ENCODE peak calls at places on chromosomes 13 and 19, in eight cellular contexts. E, T, R, Y, D, G, Q and F are unnamed samples.

GRCh38 chr19:34276614-34277013 is 22.3 kb downstream of the GARRE1 start:
- DNase-seq in Q (no peak), Y (no peak), E (no peak), D (no peak), G (no peak), T (no peak), R (no peak), F (no peak)

GRCh38 chr19:42140125-42140754 is 8.0 kb upstream of the POU2F2 start:
- DNase-seq in E (no peak), T (no peak), R (no peak), Y (peak), G (peak), Q (peak), D (no peak), F (no peak)

GRCh38 chr19:7899751-7900352 is 3.8 kb upstream of the MAP2K7 start:
- DNase-seq in R (no peak), G (no peak), T (no peak), E (no peak), Y (no peak), Q (no peak), D (no peak), F (peak)

GRCh38 chr13:33637978-33638743 is 179.8 kb upstream of the RFC3 start:
- DNase-seq in Q (peak), Y (no peak), G (no peak), R (no peak), T (no peak), E (no peak), D (peak), F (no peak)

GRCh38 chr19:42386974-42387707 is 3.0 kb downstream of the CNFN start:
- DNase-seq in G (peak), E (no peak), D (peak), Q (peak), Y (peak), T (peak), R (no peak), F (no peak)

GRCh38 chr13:50587122-50587521 is 256.4 kb downstream of the DLEU7 start:
- DNase-seq in D (no peak), R (no peak), G (no peak), Y (no peak), E (no peak), Q (no peak), T (no peak), F (no peak)

GRCh38 chr13:111005364-111005763 is 90.5 kb upstream of the ANKRD10 start:
- DNase-seq in G (no peak), D (no peak), Q (peak), R (no peak), T (no peak), E (no peak), Y (no peak), F (no peak)

GRCh38 chr13:50509167-50509566 is 334.3 kb downstream of the DLEU7 start:
- DNase-seq in Y (no peak), R (no peak), E (no peak), Q (no peak), D (no peak), T (no peak), G (no peak), F (no peak)

GRCh38 chr13:90232291-90232690 is 1115.2 kb upstream of the MIR17HG start:
- DNase-seq in E (no peak), Y (no peak), Q (no peak), D (no peak), G (no peak), R (no peak), T (no peak), F (no peak)

GRCh38 chr13:53069800-53070199 is 41.2 kb downstream of the OLFM4 start:
- DNase-seq in R (no peak), D (no peak), E (no peak), Q (no peak), G (no peak), Y (no peak), T (no peak), F (no peak)

GRCh38 chr19:7852851-7853759 is 21.1 kb downstream of the PRR36 start:
- DNase-seq in Y (peak), Q (peak), D (no peak), R (no peak), G (peak), T (peak), E (no peak), F (peak)

GRCh38 chr13:99970761-99971575 is 599 bp downstream of the ZIC5 start:
- DNase-seq in E (no peak), D (no peak), T (no peak), G (no peak), Y (no peak), R (no peak), Q (no peak), F (no peak)

GRCh38 chr19:31908486-31909255 is 436.7 kb upstream of the ZNF507 start:
- DNase-seq in Y (no peak), D (no peak), R (no peak), T (no peak), Q (no peak), E (no peak), G (no peak), F (no peak)

GRCh38 chr19:1534972-1535371 is 11.1 kb downstream of the PLK5 start:
- DNase-seq in Y (no peak), D (no peak), T (no peak), G (no peak), E (no peak), R (no peak), Q (no peak), F (no peak)

GRCh38 chr19:33490041-33490451 is 31.5 kb downstream of the PEPD start:
- DNase-seq in E (no peak), G (no peak), R (no peak), Y (peak), D (no peak), T (no peak), Q (no peak), F (peak)

GRCh38 chr19:17185590-17185989 is 29.6 kb upstream of the USE1 start:
- DNase-seq in Q (no peak), Y (no peak), E (no peak), G (no peak), D (no peak), T (no peak), R (no peak), F (no peak)

GRCh38 chr19:15390814-15391213 is 11.2 kb upstream of the AKAP8 start:
- DNase-seq in Y (no peak), T (peak), D (no peak), E (no peak), R (no peak), Q (no peak), G (no peak), F (no peak)

GRCh38 chr19:33868821-33869412 is 72.2 kb downstream of the KCTD15 start:
- DNase-seq in D (no peak), Q (peak), Y (no peak), E (no peak), T (no peak), R (no peak), G (no peak), F (no peak)

GRCh38 chr13:66657165-66657895 is 572.8 kb downstream of the PCDH9 start:
- DNase-seq in T (no peak), D (peak), G (no peak), Q (peak), Y (peak), R (no peak), E (peak), F (no peak)

GRCh38 chr13:33259296-33259695 is 26.3 kb downstream of the STARD13 start:
- DNase-seq in E (no peak), D (no peak), G (no peak), Q (no peak), R (no peak), Y (no peak), T (no peak), F (no peak)

GRCh38 chr13:21402586-21403307 is 56.4 kb downstream of the ZDHHC20 start:
- DNase-seq in Q (peak), Y (no peak), T (no peak), G (no peak), E (no peak), R (no peak), D (peak), F (no peak)

GRCh38 chr19:12521996-12522395 is 29.3 kb downstream of the ZNF564 start:
- DNase-seq in E (no peak), T (no peak), R (no peak), G (no peak), Q (no peak), D (no peak), Y (no peak), F (no peak)

GRCh38 chr13:95463516-95463915 is 89.0 kb upstream of the CLDN10 start:
- DNase-seq in T (no peak), D (no peak), Q (peak), E (no peak), R (no peak), Y (no peak), G (no peak), F (no peak)

GRCh38 chr13:24899601-24900000 is 135.6 kb downstream of the RNF17 start:
- DNase-seq in G (no peak), D (no peak), E (no peak), Y (no peak), Q (no peak), R (no peak), T (no peak), F (no peak)

GRCh38 chr13:84430441-84430840 is 548.2 kb upstream of the SLITRK1 start:
- DNase-seq in T (no peak), D (no peak), G (no peak), R (no peak), E (no peak), Y (no peak), Q (peak), F (no peak)

GRCh38 chr19:5154129-5154798 is 185.4 kb downstream of the KDM4B start:
- DNase-seq in G (peak), T (peak), R (no peak), Y (no peak), E (no peak), D (no peak), Q (peak), F (peak)

GRCh38 chr13:51801631-51802099 is 2.3 kb downstream of the DHRS12 start:
- DNase-seq in R (peak), G (no peak), Q (no peak), E (no peak), T (no peak), Y (peak), D (no peak), F (no peak)

GRCh38 chr19:55392820-55393219 is 7.1 kb downstream of the RPL28 start:
- DNase-seq in Q (no peak), Y (no peak), E (no peak), D (no peak), G (no peak), R (no peak), T (no peak), F (no peak)

GRCh38 chr13:106468207-106468606 is 67.3 kb downstream of the EFNB2 start:
- DNase-seq in G (no peak), T (no peak), Y (no peak), Q (no peak), E (no peak), D (no peak), R (no peak), F (no peak)

GRCh38 chr13:36090592-36090991 is 40.6 kb downstream of the DCLK1 start:
- DNase-seq in T (no peak), G (no peak), Q (no peak), D (no peak), R (no peak), Y (no peak), E (no peak), F (no peak)

GRCh38 chr13:113980489-113981064 is 6.7 kb upstream of the C13orf46 start:
- DNase-seq in E (no peak), Y (peak), Q (no peak), R (no peak), D (no peak), T (no peak), G (no peak), F (peak)

GRCh38 chr19:21472507-21472906 is 32.9 kb upstream of the ZNF429 start:
- DNase-seq in Q (no peak), T (no peak), D (no peak), R (no peak), G (no peak), E (no peak), Y (no peak), F (no peak)

GRCh38 chr13:34779171-34779570 is 162.9 kb upstream of the NBEA start:
- DNase-seq in G (no peak), E (no peak), Q (peak), Y (no peak), D (no peak), T (no peak), R (no peak), F (no peak)

GRCh38 chr19:845707-846481 is 5.1 kb downstream of the PRTN3 start:
- DNase-seq in E (no peak), Q (no peak), G (no peak), D (no peak), T (no peak), R (no peak), Y (no peak), F (no peak)

GRCh38 chr19:53057904-53058579 is 13.5 kb downstream of the ERVV-2 start:
- DNase-seq in R (no peak), Y (peak), D (no peak), Q (no peak), E (no peak), G (peak), T (no peak), F (no peak)

GRCh38 chr13:26759907-26760834 is at the start of gene GPR12:
- DNase-seq in T (no peak), Y (no peak), Q (peak), E (no peak), R (no peak), D (no peak), G (peak), F (no peak)
- TF ChIP-seq CTCF in T (no peak), Y (no peak), Q (no peak), E (no peak), R (no peak), D (no peak), G (peak), F (no peak)

DNA sequence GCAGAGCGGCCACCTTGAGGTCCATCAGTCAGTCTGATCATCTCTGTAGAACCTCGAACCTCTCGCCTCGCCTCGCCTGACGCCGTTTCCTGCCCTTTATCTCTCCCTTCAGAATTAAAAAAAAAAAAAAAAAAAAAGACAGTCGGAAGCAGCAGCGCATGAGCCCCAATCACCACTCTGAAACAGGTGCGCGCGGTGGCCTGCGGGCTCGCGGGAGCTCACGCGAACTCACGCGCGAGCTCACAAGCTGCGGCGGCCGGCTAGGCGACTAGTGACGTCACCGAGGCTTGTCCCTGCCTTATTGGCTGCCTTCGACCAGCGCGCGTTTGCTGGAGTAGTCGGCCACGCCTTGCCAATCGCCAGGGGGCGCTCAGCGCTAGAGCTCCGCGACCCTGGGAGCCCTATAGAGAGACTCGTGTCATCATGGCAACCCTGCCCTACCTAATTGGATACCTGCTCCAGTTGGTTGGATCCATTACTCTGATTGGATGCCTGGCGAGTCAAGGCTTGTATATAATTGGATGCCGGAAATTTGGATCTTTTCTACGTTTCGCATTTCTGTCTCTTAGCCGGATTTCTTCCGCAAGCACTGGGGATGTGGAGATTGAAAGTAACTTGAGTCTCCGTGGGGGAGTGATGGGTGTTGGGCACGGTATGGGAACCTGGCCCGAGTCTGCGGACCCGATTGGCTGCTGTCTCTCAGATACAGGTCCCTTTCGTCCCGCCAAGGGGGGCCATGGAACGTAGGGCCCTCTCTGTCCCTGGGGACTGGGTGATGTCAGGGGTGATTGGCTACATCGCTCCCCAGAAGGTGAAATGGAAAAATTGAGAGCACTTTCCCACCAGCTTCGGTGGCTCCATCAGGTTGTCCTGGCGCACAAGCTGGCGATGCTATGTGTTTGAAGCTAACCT is 31.6 kb downstream of the SYT3 start:
- DNase-seq in E (peak), Y (peak), T (peak), G (peak), D (peak), Q (peak), R (no peak), F (no peak)
- TF ChIP-seq CTCF in E (peak), Y (peak), T (peak), G (peak), D (peak), Q (peak), R (no peak), F (peak)

GRCh38 chr13:46198794-46199193 is 12.9 kb upstream of the LRRC63 start:
- DNase-seq in E (no peak), D (no peak), Y (no peak), R (no peak), G (no peak), Q (no peak), T (no peak), F (no peak)

GRCh38 chr13:46202956-46203355 is 8.8 kb upstream of the LRRC63 start:
- DNase-seq in T (no peak), Q (peak), R (no peak), G (no peak), Y (no peak), E (no peak), D (no peak), F (no peak)

GRCh38 chr13:46202188-46202795 is 9.4 kb upstream of the LRRC63 start:
- DNase-seq in Y (no peak), E (no peak), Q (no peak), D (no peak), T (peak), G (no peak), R (no peak), F (no peak)

GRCh38 chr13:46195017-46195416 is 13.0 kb upstream of the LCP1 start:
- DNase-seq in E (no peak), D (no peak), T (no peak), Q (no peak), Y (no peak), G (no peak), R (no peak), F (no peak)

GRCh38 chr13:46197299-46197975 is 14.3 kb upstream of the LRRC63 start:
- DNase-seq in D (no peak), Q (no peak), R (no peak), G (no peak), E (no peak), T (no peak), Y (no peak), F (no peak)
- TF ChIP-seq CTCF in D (no peak), Q (no peak), R (no peak), G (no peak), E (no peak), T (no peak), Y (no peak), F (no peak)

GRCh38 chr19:14091086-14091884 is 734 bp upstream of the SAMD1 start:
- DNase-seq in E (no peak), G (peak), T (peak), Y (peak), D (no peak), Q (peak), R (no peak), F (no peak)

GRCh38 chr19:14090509-14091085 is at the start of gene SAMD1:
- DNase-seq in E (no peak), G (peak), R (peak), T (peak), D (no peak), Y (peak), Q (peak), F (no peak)

GRCh38 chr19:14088634-14089411 is 1.7 kb downstream of the SAMD1 start:
- DNase-seq in E (no peak), Y (no peak), Q (no peak), G (no peak), T (peak), R (no peak), D (no peak), F (no peak)

GRCh38 chr19:14089412-14089661 is 1.2 kb downstream of the SAMD1 start:
- DNase-seq in Y (no peak), Q (peak), R (no peak), G (no peak), T (peak), D (no peak), E (no peak), F (no peak)

DNA sequence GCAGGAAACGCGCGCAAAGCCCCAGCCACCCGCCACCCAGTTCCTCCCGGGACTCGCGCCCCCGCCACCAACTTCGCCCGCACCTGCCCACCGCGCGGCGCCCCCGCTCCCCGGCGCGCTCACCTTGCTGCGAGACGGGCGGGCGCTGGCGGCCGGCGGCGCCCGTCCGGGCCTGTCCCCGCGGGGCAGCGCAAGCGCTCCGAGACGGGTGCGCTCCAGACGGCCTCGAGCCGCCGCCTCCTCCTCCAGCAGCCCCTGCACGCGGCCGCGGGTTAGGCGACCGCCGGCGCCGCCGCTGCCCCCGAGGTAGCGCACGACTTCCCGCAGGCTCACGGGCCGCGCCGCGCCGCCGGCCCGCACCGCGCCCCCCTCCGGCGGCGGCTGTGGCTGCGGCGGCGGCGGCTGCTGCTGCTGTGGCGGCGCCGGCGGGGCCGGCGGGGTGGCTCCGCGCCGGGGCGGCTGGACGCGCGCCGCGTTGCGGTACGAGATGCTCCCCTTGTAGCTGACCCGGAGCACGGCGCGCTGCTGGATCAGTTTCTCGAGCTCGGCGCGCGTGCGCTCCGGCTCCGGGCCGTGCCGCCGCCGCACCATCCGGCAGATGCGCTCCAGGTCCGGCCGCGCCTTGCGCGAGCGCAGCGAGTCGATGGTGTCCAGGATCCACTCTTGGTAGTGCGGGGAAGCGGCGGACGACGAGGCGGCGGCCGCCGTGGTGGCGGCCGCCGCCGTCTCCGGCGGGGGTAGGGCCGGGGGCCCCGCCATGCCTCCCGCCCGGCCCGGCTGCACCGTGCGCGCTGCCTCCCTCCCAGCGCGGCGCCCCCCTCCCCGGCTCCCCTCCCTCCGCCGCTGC is 666 bp downstream of the SAMD1 start:
- DNase-seq in T (peak), R (no peak), E (no peak), Y (peak), Q (peak), D (no peak), G (peak), F (no peak)
- TF ChIP-seq CTCF in T (peak), R (no peak), E (no peak), Y (no peak), Q (no peak), D (no peak), G (no peak), F (peak)

DNA sequence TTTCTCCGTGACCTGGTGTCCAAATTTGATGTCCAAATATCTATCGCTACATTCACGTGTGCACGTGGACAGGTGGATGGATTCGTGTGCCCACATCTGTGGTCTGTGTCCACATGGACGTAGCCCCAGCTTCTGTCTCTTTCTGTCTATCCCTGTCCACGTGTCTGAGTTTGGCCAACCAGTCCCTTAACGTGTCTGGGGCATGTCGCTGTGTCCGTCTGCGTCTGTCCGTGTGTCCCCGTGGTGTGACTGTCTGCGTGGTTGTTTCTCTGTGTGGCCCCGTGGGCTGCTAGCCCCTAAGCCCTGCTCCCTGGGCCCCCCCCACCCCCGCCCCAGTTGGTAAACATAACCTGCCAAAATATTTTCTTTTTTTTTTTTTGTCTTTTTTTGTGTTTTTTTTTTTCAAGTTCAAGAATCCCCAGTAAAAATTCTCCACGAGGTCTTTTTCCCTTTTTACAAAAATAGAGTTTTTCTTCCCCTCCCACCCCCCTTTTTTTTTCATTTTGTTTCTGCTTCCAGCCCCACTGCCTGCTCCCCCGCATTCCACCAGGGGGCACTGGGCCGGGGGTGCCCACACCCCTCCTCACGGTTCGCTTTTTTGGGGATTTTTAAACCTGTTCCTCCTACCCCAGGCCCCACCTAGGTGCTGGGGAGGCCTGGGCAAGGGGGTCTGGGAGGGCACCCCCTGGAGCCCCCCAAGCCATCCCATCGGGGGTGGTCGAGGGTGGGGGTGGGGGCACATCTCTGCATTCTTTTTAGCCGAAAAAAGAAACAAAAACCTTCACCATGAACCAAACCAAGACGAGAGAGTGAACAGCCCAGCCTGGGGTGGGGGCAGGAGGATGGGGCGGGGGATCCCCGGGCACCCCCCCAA is 18.3 kb downstream of the PRKCSH start:
- DNase-seq in T (peak), Q (no peak), D (no peak), R (no peak), Y (no peak), G (no peak), E (no peak), F (no peak)
- TF ChIP-seq CTCF in T (peak), Q (peak), D (peak), R (peak), Y (no peak), G (peak), E (peak), F (peak)